ENCODE peak calls at places on chromosomes 13 and 19, in seven cellular contexts. C, O, Z, L, Y, Q and K are unnamed samples.

GRCh38 chr13:50400930-50401553 is 385.8 kb downstream of the KCNRG start:
- DNase-seq in Y (no peak), Q (no peak), L (no peak), C (peak; percentile 43), Z (no peak), O (no peak), K (no peak)

GRCh38 chr13:75469087-75469486 is 12.9 kb downstream of the TBC1D4 start:
- DNase-seq in Z (no peak), Y (no peak), C (no peak), O (no peak), L (no peak), Q (no peak), K (no peak)

GRCh38 chr19:45079911-45080469 is 930 bp downstream of the GEMIN7 start:
- DNase-seq in C (no peak), Z (no peak), O (no peak), L (no peak), Q (no peak), Y (no peak), K (peak; percentile 72)

GRCh38 chr19:29389495-29389894 is 136.3 kb upstream of the VSTM2B start:
- DNase-seq in O (no peak), Y (no peak), C (no peak), L (no peak), Q (peak; percentile 16), Z (no peak), K (no peak)

GRCh38 chr19:7868671-7869452 is 5.3 kb downstream of the PRR36 start:
- DNase-seq in L (peak; percentile 77), C (peak; percentile 89), Y (peak; percentile 92), Q (peak; percentile 53), O (no peak), Z (peak; percentile 58), K (peak; percentile 97)

GRCh38 chr13:107421951-107422350 is 793.4 kb downstream of the LIG4 start:
- DNase-seq in Q (no peak), C (peak; percentile 22), L (no peak), O (no peak), Z (no peak), Y (no peak), K (no peak)

GRCh38 chr19:48799358-48800300 is 11.2 kb downstream of the BCAT2 start:
- DNase-seq in L (no peak), Q (no peak), Y (no peak), Z (no peak), C (no peak), O (no peak), K (no peak)

GRCh38 chr19:46009530-46010510 is 13.0 kb downstream of the PGLYRP1 start:
- DNase-seq in Q (peak; percentile 64), Z (peak; percentile 30), L (no peak), Y (peak; percentile 80), O (no peak), C (peak; percentile 64), K (peak; percentile 95)

GRCh38 chr19:19458110-19458816 is 52.8 kb downstream of the GATAD2A start:
- DNase-seq in Y (no peak), C (no peak), O (no peak), L (no peak), Z (no peak), Q (no peak), K (no peak)

GRCh38 chr13:24215732-24216131 is 55.2 kb downstream of the SPATA13 start:
- DNase-seq in Z (no peak), O (no peak), L (no peak), Q (peak; percentile 66), Y (no peak), C (no peak), K (no peak)

GRCh38 chr19:33293255-33294057 is 8.9 kb downstream of the CEBPA start:
- DNase-seq in Q (no peak), L (no peak), C (peak; percentile 77), O (no peak), Y (no peak), Z (no peak), K (no peak)

GRCh38 chr13:109422163-109422562 is 364.2 kb downstream of the IRS2 start:
- DNase-seq in Y (no peak), L (no peak), O (no peak), C (no peak), Z (no peak), Q (no peak), K (no peak)

GRCh38 chr13:19661126-19661525 is 27.7 kb downstream of the MPHOSPH8 start:
- DNase-seq in Z (no peak), C (no peak), Y (no peak), L (no peak), Q (no peak), O (no peak), K (no peak)

GRCh38 chr19:6020166-6020967 is 42.4 kb upstream of the RANBP3 start:
- DNase-seq in Q (no peak), C (no peak), O (no peak), L (no peak), Z (no peak), Y (no peak), K (no peak)

GRCh38 chr19:34429553-34429952 is 1.4 kb downstream of the UBA2 start:
- DNase-seq in Y (no peak), Z (no peak), O (no peak), Q (no peak), C (no peak), L (no peak), K (no peak)

GRCh38 chr19:38142176-38143035 is 81.6 kb downstream of the DPF1 start:
- DNase-seq in Z (peak; percentile 1), C (peak; percentile 57), Q (peak; percentile 64), L (peak; percentile 13), O (no peak), Y (peak; percentile 70), K (peak; percentile 41)

GRCh38 chr19:9989504-9989903 is 20.8 kb downstream of the COL5A3 start:
- DNase-seq in O (no peak), L (no peak), Z (no peak), Y (no peak), Q (no peak), C (no peak), K (no peak)

GRCh38 chr13:51154029-51154555 is 43.0 kb upstream of the C13orf42 start:
- DNase-seq in Z (no peak), Q (no peak), O (no peak), Y (no peak), C (peak; percentile 6), L (no peak), K (peak; percentile 31)

GRCh38 chr19:2438178-2438577 is 10.8 kb upstream of the TIMM13 start:
- DNase-seq in O (no peak), Q (no peak), Y (no peak), Z (no peak), C (no peak), L (no peak), K (no peak)